ENCODE peak calls at places on chromosomes 2 and 18, in ten cellular contexts. L, M, H, R, G, B, N, K, I and O are unnamed samples. For H3K27me3, the result is how much of the 10 kb centered on the place peaks cover.

GRCh38 chr2:200396726-200397348 is 90.3 kb downstream of the SPATS2L start:
- DNase-seq in G (no peak), R (no peak), M (no peak), K (no peak), N (no peak), L (no peak), I (no peak), H (no peak), B (no peak), O (no peak)

GRCh38 chr2:215744514-215744913 is 268.8 kb downstream of the MREG start:
- DNase-seq in G (no peak), I (no peak), B (no peak), L (no peak), R (no peak), H (no peak), N (no peak), K (no peak), M (no peak), O (no peak)

GRCh38 chr2:192126912-192127311 is 67.8 kb downstream of the TMEFF2 start:
- DNase-seq in L (no peak), H (no peak), N (no peak), M (no peak), I (no peak), G (no peak), R (no peak), K (no peak), B (no peak), O (no peak)

GRCh38 chr2:17470855-17471641 is 47.2 kb downstream of the RAD51AP2 start:
- DNase-seq in R (no peak), I (peak), B (no peak), M (peak), H (no peak), G (no peak), K (peak), L (no peak), N (peak), O (no peak)

GRCh38 chr2:77521931-77522470 is at the start of gene LRRTM4:
- DNase-seq in I (peak), K (no peak), M (no peak), B (no peak), H (no peak), R (no peak), N (peak), G (no peak), L (peak), O (no peak)

GRCh38 chr2:12742891-12743290 is 26.2 kb downstream of the TRIB2 start:
- DNase-seq in M (no peak), G (no peak), B (no peak), N (no peak), L (no peak), I (no peak), H (no peak), K (no peak), R (no peak), O (no peak)

GRCh38 chr2:29478641-29479040 is 363.4 kb downstream of the CLIP4 start:
- DNase-seq in N (no peak), I (no peak), R (no peak), M (no peak), L (no peak), H (no peak), G (no peak), K (no peak), B (no peak), O (no peak)

GRCh38 chr18:35064291-35064690 is 23.1 kb downstream of the MAPRE2 start:
- DNase-seq in H (no peak), I (no peak), B (no peak), L (no peak), K (no peak), R (no peak), M (no peak), N (no peak), G (no peak), O (no peak)

GRCh38 chr2:218000137-218000536 is 2.7 kb downstream of the TNS1 start:
- DNase-seq in G (peak), B (no peak), M (no peak), L (no peak), K (peak), R (no peak), I (no peak), H (peak), N (no peak), O (no peak)

GRCh38 chr2:230327418-230328154 is 593 bp downstream of the SP140L start:
- DNase-seq in L (no peak), H (no peak), G (no peak), R (no peak), K (no peak), M (no peak), N (no peak), B (no peak), I (no peak), O (no peak)

GRCh38 chr2:229090231-229090630 is 180.9 kb downstream of the PID1 start:
- DNase-seq in H (peak), M (no peak), G (no peak), K (no peak), N (no peak), I (peak), B (no peak), L (no peak), R (no peak), O (no peak)

GRCh38 chr2:200538139-200538538 is 12.1 kb downstream of the SGO2 start:
- DNase-seq in G (no peak), N (no peak), L (no peak), R (no peak), B (no peak), M (no peak), I (no peak), K (no peak), H (no peak), O (no peak)

GRCh38 chr2:190843874-190844699 is 36.5 kb upstream of the GLS start:
- DNase-seq in I (no peak), N (no peak), M (peak), G (no peak), L (no peak), R (no peak), B (no peak), H (no peak), K (peak), O (no peak)

GRCh38 chr18:26549103-26549485 is 741 bp upstream of the KCTD1 start:
- DNase-seq in I (peak), L (peak), K (peak), G (peak), M (no peak), H (no peak), B (peak), R (no peak), N (no peak), O (peak)

GRCh38 chr18:26548144-26549102 is at the start of gene KCTD1:
- DNase-seq in N (peak), H (peak), B (peak), I (peak), L (peak), R (peak), K (peak), G (peak), M (peak), O (peak)

GRCh38 chr18:26549486-26550435 is 1.4 kb upstream of the KCTD1 start:
- DNase-seq in N (peak), R (no peak), G (peak), K (peak), H (peak), L (peak), I (peak), M (peak), B (peak), O (no peak)

GRCh38 chr18:26553943-26554342 is 5.6 kb upstream of the KCTD1 start:
- DNase-seq in N (no peak), G (no peak), I (no peak), H (no peak), L (no peak), M (no peak), R (no peak), K (no peak), B (no peak), O (no peak)

DNA sequence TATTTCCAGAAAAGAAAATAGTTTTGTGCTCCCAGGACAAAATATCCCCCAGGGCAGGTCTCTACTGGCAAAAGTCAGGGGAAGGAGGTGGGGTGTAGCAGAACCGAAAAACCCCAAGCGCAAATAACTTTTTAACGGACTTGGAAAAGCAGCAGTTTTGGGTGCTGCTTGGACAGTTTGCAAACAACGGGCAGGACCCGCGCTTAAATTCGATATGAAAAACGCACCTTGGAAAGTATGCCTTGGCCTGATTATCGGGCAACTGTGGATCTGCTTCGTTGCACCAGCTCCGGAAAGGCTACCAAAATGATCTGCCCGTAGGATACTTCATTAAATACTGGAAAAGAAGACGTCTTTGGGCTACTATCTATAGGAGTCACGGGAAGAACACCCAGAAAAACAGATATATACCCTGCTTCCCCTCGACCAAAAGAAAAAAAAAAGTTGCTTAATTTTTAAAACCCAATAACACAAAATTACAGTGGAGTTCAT is 2.9 kb upstream of the KCTD1 start:
- DNase-seq in G (no peak), B (no peak), N (no peak), I (no peak), R (no peak), K (no peak), H (no peak), L (no peak), M (no peak), O (no peak)
- H3K27me3 ChIP-seq in G (under half), B (under half), N (half or more), I (half or more), R (under half), K (under half), H (under half), L (under half), M (under half), O (under half)

GRCh38 chr2:46208766-46209165 is 88.4 kb upstream of the EPAS1 start:
- DNase-seq in G (no peak), H (no peak), B (no peak), K (no peak), I (no peak), R (no peak), N (no peak), M (no peak), L (no peak), O (no peak)
- H3K4me3 ChIP-seq in G (no peak), H (no peak), B (no peak), K (no peak), I (no peak), R (no peak), N (no peak), M (no peak), L (no peak), O (no peak)

GRCh38 chr2:178029342-178029741 is 43.2 kb downstream of the PDE11A start:
- DNase-seq in G (no peak), M (no peak), L (no peak), R (no peak), N (no peak), K (no peak), H (no peak), I (no peak), B (no peak), O (no peak)

DNA sequence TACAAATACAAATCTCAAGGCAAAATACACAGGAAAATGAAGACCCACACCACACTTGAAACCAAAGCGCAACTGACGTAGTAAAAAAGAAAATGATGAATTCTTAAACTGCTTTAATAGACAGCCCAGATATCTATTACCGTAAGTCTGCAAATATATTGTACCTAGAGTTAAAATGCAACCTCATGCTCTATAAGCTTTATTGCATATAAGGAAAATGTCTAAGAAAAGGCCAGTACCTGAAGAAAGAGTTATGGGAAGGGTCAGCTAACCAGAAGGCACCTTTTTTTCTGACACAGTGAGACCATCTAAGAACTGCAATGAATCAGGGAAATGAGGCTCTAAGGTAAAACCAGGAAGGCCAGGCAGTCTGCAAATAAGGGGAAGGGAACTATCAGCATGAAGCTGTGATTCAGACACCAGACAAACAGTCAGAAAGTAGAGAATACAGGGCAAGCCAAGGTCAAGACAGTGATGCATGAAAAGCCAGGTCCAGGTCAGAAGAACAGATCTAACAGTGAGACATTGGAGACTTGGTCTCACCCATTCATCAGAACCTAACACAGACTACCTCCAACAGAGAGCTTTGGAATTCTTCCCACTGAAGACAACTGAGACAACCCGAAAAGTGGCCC is 46.9 kb downstream of the PDE11A start:
- DNase-seq in H (no peak), N (no peak), K (no peak), L (no peak), R (no peak), I (no peak), M (no peak), B (no peak), G (no peak), O (no peak)
- H3K27me3 ChIP-seq in H (under half), N (under half), K (under half), L (under half), R (under half), I (under half), M (under half), B (under half), G (under half), O (under half)

GRCh38 chr18:26865557-26865956 is at the start of gene AQP4:
- DNase-seq in G (peak), M (no peak), I (peak), L (peak), N (peak), K (no peak), R (no peak), B (peak), H (no peak), O (no peak)
- H3K4me3 ChIP-seq in G (peak), M (no peak), I (peak), L (peak), N (no peak), K (no peak), R (no peak), B (no peak), H (no peak), O (no peak)

GRCh38 chr2:3102915-3103569 is 274.6 kb downstream of the EIPR1 start:
- DNase-seq in L (no peak), N (no peak), I (no peak), K (no peak), B (no peak), R (no peak), H (no peak), G (no peak), M (no peak), O (no peak)
- H3K27me3 ChIP-seq in L (under half), N (under half), I (under half), K (under half), B (under half), R (under half), H (under half), G (under half), M (under half), O (under half)

GRCh38 chr2:65397122-65397521 is 35.3 kb downstream of the SPRED2 start:
- DNase-seq in G (no peak), N (no peak), M (no peak), L (no peak), I (no peak), R (no peak), K (peak), H (no peak), B (no peak), O (no peak)
- H3K4me3 ChIP-seq in G (no peak), N (no peak), M (no peak), L (no peak), I (no peak), R (no peak), K (no peak), H (no peak), B (no peak), O (no peak)

DNA sequence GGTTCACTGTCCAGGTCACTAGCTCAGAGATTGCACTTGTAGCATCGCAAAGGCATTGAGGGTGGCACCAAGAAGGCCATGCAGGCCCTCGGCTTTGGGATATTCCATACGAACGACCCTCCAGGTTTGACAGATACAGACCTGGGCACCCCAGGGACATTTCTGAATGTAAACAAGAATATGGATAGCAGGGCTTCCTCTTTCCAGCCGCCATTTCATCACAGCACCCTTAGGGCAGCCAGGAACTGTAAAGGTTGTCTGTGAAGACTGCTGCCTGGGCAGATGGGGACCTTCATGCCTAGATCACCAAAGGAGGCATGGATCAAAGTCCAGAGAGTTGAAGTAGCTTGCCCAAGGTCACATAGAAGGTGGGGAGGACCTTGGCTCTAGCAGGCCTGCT is 70.5 kb downstream of the ACTR2 start:
- DNase-seq in B (no peak), I (no peak), R (no peak), G (no peak), M (no peak), L (no peak), H (no peak), N (no peak), K (no peak), O (no peak)
- H3K27me3 ChIP-seq in B (under half), I (under half), R (under half), G (under half), M (under half), L (under half), H (under half), N (under half), K (under half), O (under half)